ENCODE peak calls at places on chromosome 4, in ten cellular contexts. S is fibroblast of lung, T is K562, E is GM23248, M is neural progenitor cell, G is astrocyte, Q is mammary epithelial cell, U is GM23338, R is PC-9, F is endothelial cell of umbilical vein. I is an unnamed sample.

GRCh38 chr4:88291003-88291402 is 6.6 kb upstream of the PPM1K start:
- DNase-seq in R (no peak), M (no peak), T (peak), F (no peak), S (peak), Q (peak), E (peak), G (peak), U (peak), I (no peak)

GRCh38 chr4:81600511-81601269 is 129.0 kb upstream of the RASGEF1B start:
- DNase-seq in F (no peak), M (peak), R (no peak), G (no peak), T (no peak), S (no peak), Q (no peak), U (no peak), E (no peak), I (no peak)

GRCh38 chr4:184417802-184418511 is 56.4 kb downstream of the IRF2 start:
- DNase-seq in S (peak), E (peak), R (peak), T (peak), Q (peak), M (no peak), G (peak), F (peak), U (no peak), I (peak)

GRCh38 chr4:14841801-14842748 is 160.2 kb upstream of the CPEB2 start:
- DNase-seq in E (peak), S (peak), M (no peak), U (no peak), F (no peak), G (no peak), R (no peak), T (no peak), Q (peak), I (no peak)

GRCh38 chr4:113575391-113575790 is 186.1 kb downstream of the CAMK2D start:
- DNase-seq in T (no peak), U (no peak), F (peak), S (peak), R (no peak), E (peak), Q (peak), M (no peak), G (peak), I (no peak)

GRCh38 chr4:68062501-68062900 is 67.2 kb downstream of the TMPRSS11F start:
- DNase-seq in U (no peak), E (no peak), G (no peak), R (no peak), S (no peak), T (no peak), F (no peak), M (no peak), Q (no peak), I (no peak)

GRCh38 chr4:82049294-82049693 is 324.5 kb downstream of the HNRNPD start:
- DNase-seq in Q (no peak), G (no peak), E (no peak), T (no peak), F (no peak), S (no peak), M (no peak), R (no peak), U (no peak), I (no peak)

GRCh38 chr4:54371211-54371610 is 142.1 kb downstream of the PDGFRA start:
- DNase-seq in U (no peak), Q (no peak), M (no peak), G (no peak), E (peak), R (no peak), F (no peak), T (no peak), S (no peak), I (no peak)

GRCh38 chr4:187608001-187608421 is 387.6 kb upstream of the ZFP42 start:
- DNase-seq in U (no peak), R (no peak), Q (peak), M (no peak), S (peak), G (peak), F (peak), T (no peak), E (peak), I (no peak)

GRCh38 chr4:6525474-6525873 is 49.5 kb upstream of the MAN2B2 start:
- DNase-seq in M (no peak), R (no peak), G (no peak), U (no peak), T (no peak), S (no peak), E (no peak), F (no peak), Q (no peak), I (no peak)

GRCh38 chr4:10105920-10106319 is 10.7 kb downstream of the WDR1 start:
- DNase-seq in M (no peak), S (no peak), G (no peak), E (no peak), U (no peak), Q (no peak), F (no peak), T (peak), R (no peak), I (no peak)

GRCh38 chr4:128461300-128462103 is 173.9 kb upstream of the PGRMC2 start:
- DNase-seq in G (peak), S (peak), M (peak), T (peak), E (peak), Q (peak), R (peak), U (no peak), F (peak), I (no peak)

GRCh38 chr4:81421346-81422218 is 50.1 kb downstream of the RASGEF1B start:
- DNase-seq in Q (peak), S (peak), G (peak), R (peak), T (peak), U (peak), E (peak), M (peak), F (no peak), I (no peak)

GRCh38 chr4:90733211-90733610 is 606.0 kb downstream of the CCSER1 start:
- DNase-seq in G (no peak), S (no peak), R (no peak), T (no peak), M (no peak), F (no peak), U (no peak), E (no peak), Q (no peak), I (no peak)

DNA sequence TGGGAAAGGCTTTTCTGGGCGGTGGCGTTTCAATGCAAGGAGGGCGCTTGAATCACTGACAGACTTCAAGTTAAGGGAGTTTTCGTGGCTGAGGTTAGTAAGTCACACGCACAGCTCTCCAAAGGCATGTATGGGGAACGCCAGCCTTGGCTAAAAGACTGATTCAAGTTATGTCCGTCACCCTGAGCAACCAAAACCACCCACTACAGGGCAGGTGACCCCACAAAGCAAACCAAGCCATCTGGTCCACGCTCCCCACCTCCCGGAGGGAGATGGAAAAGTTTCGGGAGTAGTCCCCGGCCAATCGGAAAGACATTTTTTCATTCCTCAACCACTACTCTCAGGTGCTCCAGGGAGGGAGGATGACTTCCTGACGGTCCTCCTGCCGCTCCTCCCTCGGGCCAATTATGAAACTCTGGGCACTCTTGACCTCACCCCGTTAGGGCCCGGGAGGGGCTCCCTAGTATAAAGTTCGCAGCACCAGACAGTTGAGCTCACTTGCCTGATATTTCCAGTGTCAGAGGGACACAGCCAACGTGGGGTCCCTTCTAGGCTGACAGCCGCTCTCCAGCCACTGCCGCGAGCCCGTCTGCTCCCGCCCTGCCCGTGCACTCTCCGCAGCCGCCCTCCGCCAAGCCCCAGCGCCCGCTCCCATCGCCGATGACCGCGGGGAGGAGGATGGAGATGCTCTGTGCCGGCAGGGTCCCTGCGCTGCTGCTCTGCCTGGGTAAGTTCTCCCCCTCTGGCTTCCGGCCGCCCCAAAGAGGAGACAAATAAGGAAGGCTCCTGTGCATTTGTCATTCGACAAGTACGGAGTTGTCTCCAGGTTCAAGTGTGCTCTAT is at the start of gene EREG:
- DNase-seq in F (peak), T (peak), Q (peak), E (peak), G (peak), R (peak), S (peak), U (peak), M (peak), I (no peak)
- TF ChIP-seq EZH2 in F (no peak), T (no peak), Q (no peak), E (no peak), G (no peak), R (no peak), S (no peak), U (no peak), M (peak), I (no peak)

GRCh38 chr4:110626532-110627153 is 3.8 kb upstream of the PITX2 start:
- DNase-seq in S (no peak), E (no peak), M (no peak), F (no peak), Q (no peak), G (no peak), U (peak), R (no peak), T (no peak), I (no peak)
- TF ChIP-seq EZH2 in S (peak), E (no peak), M (no peak), F (no peak), Q (peak), G (no peak), U (peak), R (no peak), T (no peak), I (no peak)

DNA sequence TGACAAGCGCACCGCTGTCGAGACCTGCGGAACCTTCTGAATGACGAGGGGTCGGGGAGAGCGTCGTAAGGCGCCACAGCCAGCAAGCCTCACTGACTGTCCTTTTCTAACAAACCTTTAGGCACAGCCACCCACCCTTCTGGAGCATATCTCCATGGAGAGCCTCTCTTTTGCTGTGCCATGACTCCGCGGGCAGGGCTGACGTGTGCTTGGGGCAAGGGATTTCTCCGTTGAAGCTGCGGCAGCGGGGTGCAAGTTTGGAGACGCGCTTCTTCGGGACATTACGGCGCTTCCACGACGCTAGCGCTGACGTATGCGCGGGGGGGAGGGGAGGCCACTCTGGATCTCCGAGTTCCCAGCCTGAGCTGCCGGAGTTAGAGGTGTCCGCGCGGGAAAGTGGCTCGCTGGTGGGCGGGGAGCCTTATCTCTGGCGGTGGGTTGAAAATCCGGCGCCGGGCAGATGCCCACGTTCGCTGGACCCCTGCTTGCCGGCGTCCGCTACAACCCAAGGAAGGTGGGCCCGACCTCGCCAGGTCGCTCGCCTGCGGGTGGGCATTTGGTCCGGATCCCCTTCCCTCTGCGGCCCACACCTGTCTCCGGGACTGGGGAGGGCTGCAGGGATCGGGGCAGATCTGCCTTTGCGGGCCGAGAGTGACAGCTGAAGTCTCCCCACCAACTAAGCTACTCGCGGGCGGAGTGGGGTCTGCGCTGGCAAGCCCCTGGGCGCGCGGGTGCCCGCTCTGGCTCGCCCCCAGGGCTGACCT is 540 bp upstream of the SLC10A7 start:
- DNase-seq in F (peak), Q (peak), T (peak), U (peak), M (peak), R (peak), E (peak), G (peak), S (peak), I (peak)
- TF ChIP-seq EZH2 in F (no peak), Q (no peak), T (no peak), U (no peak), M (no peak), R (no peak), E (no peak), G (no peak), S (no peak), I (no peak)

GRCh38 chr4:154490589-154491340 is 834 bp downstream of the DCHS2 start:
- DNase-seq in R (no peak), T (no peak), G (no peak), E (peak), F (no peak), M (peak), Q (no peak), S (no peak), U (peak), I (no peak)
- TF ChIP-seq EZH2 in R (no peak), T (no peak), G (no peak), E (no peak), F (peak), M (peak), Q (peak), S (peak), U (peak), I (no peak)

GRCh38 chr4:140571620-140572019 is 2.9 kb upstream of the UCP1 start:
- DNase-seq in R (no peak), S (no peak), F (no peak), E (no peak), M (no peak), G (no peak), T (no peak), U (no peak), Q (no peak), I (no peak)
- TF ChIP-seq EZH2 in R (no peak), S (no peak), F (no peak), E (no peak), M (no peak), G (no peak), T (no peak), U (no peak), Q (no peak), I (no peak)

I was measured in DND-41.